ENCODE peak calls at places on chromosomes 2 and 18, in seven cellular contexts. W is activated naive CD8-positive, alpha-beta T cell treated with anti-CD3 and anti-CD28 coated beads for 36 hours; T is lung microvascular endothelial cell; L is fibroblast of lung; O is ELR; X is transverse colon; E is T follicular helper cell. F is an unnamed sample.

GRCh38 chr18:52903858-52904257 is 563.9 kb downstream of the DCC start:
- DNase-seq in E (no peak), X (peak), O (no peak), T (no peak), L (no peak), W (no peak), F (no peak)

GRCh38 chr2:156562136-156562535 is 126.0 kb downstream of the GPD2 start:
- DNase-seq in L (no peak), O (no peak), W (no peak), E (no peak), X (no peak), T (no peak), F (no peak)

GRCh38 chr18:51668632-51669031 is 471.2 kb upstream of the MEX3C start:
- DNase-seq in O (no peak), L (no peak), W (no peak), X (no peak), T (no peak), E (no peak), F (no peak)

GRCh38 chr18:36561046-36561445 is 263.5 kb downstream of the FHOD3 start:
- DNase-seq in L (no peak), X (no peak), W (no peak), E (no peak), T (no peak), O (no peak), F (no peak)

GRCh38 chr18:42363446-42363845 is 408.4 kb downstream of the PIK3C3 start:
- DNase-seq in W (no peak), O (no peak), E (no peak), X (no peak), T (no peak), L (no peak), F (no peak)

GRCh38 chr2:181374741-181375675 is 82.2 kb upstream of the ITGA4 start:
- DNase-seq in X (no peak), O (peak), W (no peak), T (no peak), E (no peak), L (peak), F (no peak)

GRCh38 chr18:8947576-8947975 is 154.9 kb upstream of the NDUFV2 start:
- DNase-seq in T (no peak), O (peak), E (no peak), L (peak), W (no peak), X (no peak), F (no peak)

GRCh38 chr2:223315813-223316212 is 263.8 kb downstream of the KCNE4 start:
- DNase-seq in E (no peak), X (no peak), L (peak), W (no peak), O (no peak), T (no peak), F (no peak)

GRCh38 chr18:48749768-48750167 is 201.0 kb downstream of the SMAD7 start:
- DNase-seq in L (peak), O (no peak), W (no peak), T (peak), E (no peak), X (no peak), F (no peak)